ENCODE peak calls at places on chromosomes 12 and 14, in seven cellular contexts. One of them, this sample, is unnamed.

GRCh38 chr12:111780615-111781014 is 13.9 kb downstream of the ALDH2 start:
- DNase-seq in GM12865: no peak
- DNase-seq in fibroblast of lung: no peak
- DNase-seq in cardiac fibroblast: no peak
- DNase-seq in AG09309: no peak
- DNase-seq in astrocyte of the spinal cord: no peak
- DNase-seq in BE2C: no peak
- DNase-seq in this sample: no peak

GRCh38 chr12:114320910-114321309 is 85.0 kb downstream of the TBX5 start:
- DNase-seq in GM12865: no peak
- DNase-seq in fibroblast of lung: no peak
- DNase-seq in cardiac fibroblast: no peak
- DNase-seq in AG09309: no peak
- DNase-seq in astrocyte of the spinal cord: no peak
- DNase-seq in BE2C: no peak
- DNase-seq in this sample: no peak

GRCh38 chr12:12425616-12426015 is 68.7 kb downstream of the BORCS5 start:
- DNase-seq in GM12865: no peak
- DNase-seq in fibroblast of lung: no peak
- DNase-seq in cardiac fibroblast: peak; percentile 51
- DNase-seq in AG09309: no peak
- DNase-seq in astrocyte of the spinal cord: peak; percentile 21
- DNase-seq in BE2C: no peak
- DNase-seq in this sample: peak; percentile 48

GRCh38 chr12:122081697-122082221 is 3.2 kb downstream of the MLXIP start:
- DNase-seq in GM12865: peak; percentile 82
- DNase-seq in fibroblast of lung: peak; percentile 91
- DNase-seq in cardiac fibroblast: peak; percentile 91
- DNase-seq in AG09309: no peak
- DNase-seq in astrocyte of the spinal cord: peak; percentile 33
- DNase-seq in BE2C: no peak
- DNase-seq in this sample: peak; percentile 78

GRCh38 chr12:92537235-92537960 is 165.4 kb upstream of the PLEKHG7 start:
- DNase-seq in GM12865: peak; percentile 58
- DNase-seq in fibroblast of lung: no peak
- DNase-seq in cardiac fibroblast: no peak
- DNase-seq in AG09309: no peak
- DNase-seq in astrocyte of the spinal cord: no peak
- DNase-seq in BE2C: no peak
- DNase-seq in this sample: no peak

GRCh38 chr12:71060426-71060825 is 97.4 kb downstream of the TSPAN8 start:
- DNase-seq in GM12865: no peak
- DNase-seq in fibroblast of lung: no peak
- DNase-seq in cardiac fibroblast: no peak
- DNase-seq in AG09309: no peak
- DNase-seq in astrocyte of the spinal cord: no peak
- DNase-seq in BE2C: no peak
- DNase-seq in this sample: no peak

GRCh38 chr14:30005114-30005698 is 77.6 kb upstream of the PRKD1 start:
- DNase-seq in GM12865: no peak
- DNase-seq in fibroblast of lung: peak; percentile 88
- DNase-seq in cardiac fibroblast: peak; percentile 87
- DNase-seq in AG09309: peak; percentile 52
- DNase-seq in astrocyte of the spinal cord: peak; percentile 78
- DNase-seq in BE2C: no peak
- DNase-seq in this sample: peak; percentile 82

GRCh38 chr12:96719671-96720362 is 187.2 kb upstream of the NEDD1 start:
- DNase-seq in GM12865: peak; percentile 66
- DNase-seq in fibroblast of lung: peak; percentile 67
- DNase-seq in cardiac fibroblast: peak; percentile 26
- DNase-seq in AG09309: no peak
- DNase-seq in astrocyte of the spinal cord: peak; percentile 64
- DNase-seq in BE2C: no peak
- DNase-seq in this sample: peak; percentile 25

GRCh38 chr14:74574092-74574438 is 38.0 kb downstream of the LTBP2 start:
- DNase-seq in GM12865: no peak
- DNase-seq in fibroblast of lung: no peak
- DNase-seq in cardiac fibroblast: no peak
- DNase-seq in AG09309: no peak
- DNase-seq in astrocyte of the spinal cord: peak; percentile 34
- DNase-seq in BE2C: no peak
- DNase-seq in this sample: no peak

GRCh38 chr12:132329036-132329738 is at the start of gene GALNT9:
- DNase-seq in GM12865: no peak
- DNase-seq in fibroblast of lung: no peak
- DNase-seq in cardiac fibroblast: peak; percentile 28
- DNase-seq in AG09309: no peak
- DNase-seq in astrocyte of the spinal cord: no peak
- DNase-seq in BE2C: no peak
- DNase-seq in this sample: no peak

GRCh38 chr14:103436533-103436932 is 51.3 kb downstream of the MARK3 start:
- DNase-seq in GM12865: no peak
- DNase-seq in fibroblast of lung: peak; percentile 47
- DNase-seq in cardiac fibroblast: no peak
- DNase-seq in AG09309: no peak
- DNase-seq in astrocyte of the spinal cord: peak; percentile 23
- DNase-seq in BE2C: no peak
- DNase-seq in this sample: peak; percentile 58

GRCh38 chr12:119153477-119154434 is 25.0 kb upstream of the HSPB8 start:
- DNase-seq in GM12865: peak; percentile 4
- DNase-seq in fibroblast of lung: peak; percentile 49
- DNase-seq in cardiac fibroblast: peak; percentile 4
- DNase-seq in AG09309: no peak
- DNase-seq in astrocyte of the spinal cord: peak; percentile 5
- DNase-seq in BE2C: peak; percentile 37
- DNase-seq in this sample: peak; percentile 43

GRCh38 chr12:78885466-78885865 is 20.9 kb downstream of the SYT1 start:
- DNase-seq in GM12865: no peak
- DNase-seq in fibroblast of lung: no peak
- DNase-seq in cardiac fibroblast: no peak
- DNase-seq in AG09309: no peak
- DNase-seq in astrocyte of the spinal cord: no peak
- DNase-seq in BE2C: peak; percentile 62
- DNase-seq in this sample: no peak

GRCh38 chr14:91607322-91608047 is 97.4 kb upstream of the PPP4R3A start:
- DNase-seq in GM12865: no peak
- DNase-seq in fibroblast of lung: no peak
- DNase-seq in cardiac fibroblast: no peak
- DNase-seq in AG09309: no peak
- DNase-seq in astrocyte of the spinal cord: no peak
- DNase-seq in BE2C: no peak
- DNase-seq in this sample: no peak

GRCh38 chr12:107992870-107993451 is 136.1 kb upstream of the WSCD2 start:
- DNase-seq in GM12865: peak; percentile 59
- DNase-seq in fibroblast of lung: peak; percentile 1
- DNase-seq in cardiac fibroblast: peak; percentile 14
- DNase-seq in AG09309: no peak
- DNase-seq in astrocyte of the spinal cord: peak; percentile 2
- DNase-seq in BE2C: peak; percentile 52
- DNase-seq in this sample: peak; percentile 12

GRCh38 chr12:16030729-16031128 is 119.6 kb downstream of the DERA start:
- DNase-seq in GM12865: no peak
- DNase-seq in fibroblast of lung: no peak
- DNase-seq in cardiac fibroblast: no peak
- DNase-seq in AG09309: no peak
- DNase-seq in astrocyte of the spinal cord: no peak
- DNase-seq in BE2C: no peak
- DNase-seq in this sample: no peak

GRCh38 chr14:24321212-24321975 is 10.1 kb downstream of the LTB4R start:
- DNase-seq in GM12865: no peak
- DNase-seq in fibroblast of lung: no peak
- DNase-seq in cardiac fibroblast: no peak
- DNase-seq in AG09309: no peak
- DNase-seq in astrocyte of the spinal cord: no peak
- DNase-seq in BE2C: no peak
- DNase-seq in this sample: no peak

GRCh38 chr12:77914089-77914488 is 83.4 kb downstream of the NAV3 start:
- DNase-seq in GM12865: no peak
- DNase-seq in fibroblast of lung: no peak
- DNase-seq in cardiac fibroblast: peak; percentile 15
- DNase-seq in AG09309: peak; percentile 7
- DNase-seq in astrocyte of the spinal cord: no peak
- DNase-seq in BE2C: no peak
- DNase-seq in this sample: no peak

GRCh38 chr14:97723834-97724770 is 926.9 kb downstream of the VRK1 start:
- DNase-seq in GM12865: peak; percentile 54
- DNase-seq in fibroblast of lung: no peak
- DNase-seq in cardiac fibroblast: no peak
- DNase-seq in AG09309: no peak
- DNase-seq in astrocyte of the spinal cord: no peak
- DNase-seq in BE2C: no peak
- DNase-seq in this sample: no peak

GRCh38 chr12:92466391-92467305 is 236.1 kb upstream of the PLEKHG7 start:
- DNase-seq in GM12865: peak; percentile 91
- DNase-seq in fibroblast of lung: peak; percentile 52
- DNase-seq in cardiac fibroblast: no peak
- DNase-seq in AG09309: no peak
- DNase-seq in astrocyte of the spinal cord: peak; percentile 40
- DNase-seq in BE2C: no peak
- DNase-seq in this sample: no peak

GRCh38 chr12:32651956-32652210 is 27.2 kb upstream of the DNM1L start:
- DNase-seq in GM12865: no peak
- DNase-seq in fibroblast of lung: no peak
- DNase-seq in cardiac fibroblast: no peak
- DNase-seq in AG09309: no peak
- DNase-seq in astrocyte of the spinal cord: no peak
- DNase-seq in BE2C: no peak
- DNase-seq in this sample: no peak

GRCh38 chr14:93056840-93057585 is 58.7 kb downstream of the ITPK1 start:
- DNase-seq in GM12865: no peak
- DNase-seq in fibroblast of lung: no peak
- DNase-seq in cardiac fibroblast: no peak
- DNase-seq in AG09309: no peak
- DNase-seq in astrocyte of the spinal cord: no peak
- DNase-seq in BE2C: no peak
- DNase-seq in this sample: no peak

GRCh38 chr14:36316131-36316530 is 4.3 kb downstream of the MBIP start:
- DNase-seq in GM12865: no peak
- DNase-seq in fibroblast of lung: no peak
- DNase-seq in cardiac fibroblast: no peak
- DNase-seq in AG09309: no peak
- DNase-seq in astrocyte of the spinal cord: no peak
- DNase-seq in BE2C: no peak
- DNase-seq in this sample: no peak
- H3K4me3 ChIP-seq in GM12865: no peak overlapping the region
- H3K4me3 ChIP-seq in fibroblast of lung: no peak overlapping the region
- H3K4me3 ChIP-seq in cardiac fibroblast: no peak overlapping the region
- H3K4me3 ChIP-seq in AG09309: no peak overlapping the region
- H3K4me3 ChIP-seq in astrocyte of the spinal cord: no peak overlapping the region
- H3K4me3 ChIP-seq in BE2C: no peak overlapping the region
- H3K4me3 ChIP-seq in this sample: no peak overlapping the region

GRCh38 chr12:7042847-7043246 is 17.7 kb upstream of the C1S start:
- DNase-seq in GM12865: peak; percentile 17
- DNase-seq in fibroblast of lung: peak; percentile 62
- DNase-seq in cardiac fibroblast: peak; percentile 66
- DNase-seq in AG09309: no peak
- DNase-seq in astrocyte of the spinal cord: peak; percentile 2
- DNase-seq in BE2C: no peak
- DNase-seq in this sample: peak; percentile 64
- TF ChIP-seq CTCF in GM12865: no peak
- TF ChIP-seq CTCF in fibroblast of lung: peak; percentile 48
- TF ChIP-seq CTCF in cardiac fibroblast: peak; percentile 50
- TF ChIP-seq CTCF in AG09309: peak; percentile 41
- TF ChIP-seq CTCF in astrocyte of the spinal cord: peak; percentile 18
- TF ChIP-seq CTCF in BE2C: peak; percentile 61
- TF ChIP-seq CTCF in this sample: peak; percentile 48

GRCh38 chr14:70190156-70190555 is 1.4 kb upstream of the SLC8A3 start:
- DNase-seq in GM12865: no peak
- DNase-seq in fibroblast of lung: no peak
- DNase-seq in cardiac fibroblast: no peak
- DNase-seq in AG09309: no peak
- DNase-seq in astrocyte of the spinal cord: no peak
- DNase-seq in BE2C: no peak
- DNase-seq in this sample: no peak

GRCh38 chr14:70188292-70188607 is 501 bp downstream of the SLC8A3 start:
- DNase-seq in GM12865: peak; percentile 25
- DNase-seq in fibroblast of lung: no peak
- DNase-seq in cardiac fibroblast: peak; percentile 2
- DNase-seq in AG09309: no peak
- DNase-seq in astrocyte of the spinal cord: no peak
- DNase-seq in BE2C: no peak
- DNase-seq in this sample: no peak

GRCh38 chr14:70186826-70187483 is 1.8 kb downstream of the SLC8A3 start:
- DNase-seq in GM12865: peak; percentile 61
- DNase-seq in fibroblast of lung: peak; percentile 7
- DNase-seq in cardiac fibroblast: peak; percentile 10
- DNase-seq in AG09309: no peak
- DNase-seq in astrocyte of the spinal cord: peak; percentile 2
- DNase-seq in BE2C: no peak
- DNase-seq in this sample: no peak

GRCh38 chr14:70189678-70190077 is 927 bp upstream of the SLC8A3 start:
- DNase-seq in GM12865: peak; percentile 19
- DNase-seq in fibroblast of lung: no peak
- DNase-seq in cardiac fibroblast: no peak
- DNase-seq in AG09309: no peak
- DNase-seq in astrocyte of the spinal cord: no peak
- DNase-seq in BE2C: no peak
- DNase-seq in this sample: no peak

DNA sequence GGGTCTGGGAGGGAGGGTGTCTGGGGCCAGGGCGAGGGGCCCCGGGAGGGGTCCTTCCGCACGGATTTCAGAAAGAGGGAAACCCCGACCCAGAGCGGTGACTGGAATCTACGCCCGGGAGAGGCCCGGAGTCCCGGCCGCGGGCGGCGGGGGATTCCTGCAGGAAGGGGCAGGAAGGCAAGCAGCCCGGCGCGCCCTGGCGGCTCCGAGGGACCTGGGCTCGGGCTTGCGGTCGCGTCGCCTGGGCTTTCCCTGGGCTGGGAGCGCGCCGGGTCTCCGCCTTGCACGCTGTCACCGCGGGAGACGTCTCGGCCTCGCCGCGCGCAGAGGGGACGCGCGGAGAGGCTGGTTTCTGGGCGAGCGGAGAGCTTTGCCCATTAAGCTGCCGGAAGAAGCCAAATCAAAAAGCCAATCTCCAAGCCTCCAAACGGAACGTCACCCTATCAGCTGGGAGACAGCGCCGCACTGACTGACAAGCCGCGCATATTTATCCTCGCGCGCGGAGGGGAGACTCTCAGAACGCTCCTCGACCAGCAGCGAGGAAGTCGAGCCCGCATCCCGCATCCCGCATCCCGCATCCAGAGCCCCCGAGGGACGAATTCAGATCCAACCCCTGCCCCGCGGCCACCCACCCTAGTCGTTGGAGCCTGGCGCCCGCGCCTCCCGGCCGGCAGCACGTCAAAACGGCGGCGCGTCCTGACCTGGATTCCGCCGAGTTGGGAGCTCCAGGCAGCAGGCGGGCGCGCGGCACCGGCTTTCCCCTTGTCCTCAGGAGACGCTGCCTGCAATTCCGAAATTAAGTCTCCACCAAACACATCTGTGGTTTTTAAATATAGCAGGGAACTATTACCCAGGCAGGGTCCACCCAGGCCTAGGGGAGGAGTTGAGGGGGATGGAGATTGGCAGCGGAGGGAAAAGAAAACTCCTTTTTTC is at the start of gene SLC8A3:
- DNase-seq in GM12865: peak; percentile 69
- DNase-seq in fibroblast of lung: peak; percentile 42
- DNase-seq in cardiac fibroblast: peak; percentile 32
- DNase-seq in AG09309: no peak
- DNase-seq in astrocyte of the spinal cord: peak; percentile 32
- DNase-seq in BE2C: peak; percentile 33
- DNase-seq in this sample: peak; percentile 16
- H3K4me3 ChIP-seq in GM12865: peak within 1 kb of the TSS; percentile 81
- H3K4me3 ChIP-seq in fibroblast of lung: peak within 1 kb of the TSS; percentile 63
- H3K4me3 ChIP-seq in cardiac fibroblast: peak within 1 kb of the TSS; percentile 48
- H3K4me3 ChIP-seq in AG09309: peak within 1 kb of the TSS; percentile 49
- H3K4me3 ChIP-seq in astrocyte of the spinal cord: peak within 1 kb of the TSS; percentile 37
- H3K4me3 ChIP-seq in BE2C: peak within 1 kb of the TSS; percentile 19
- H3K4me3 ChIP-seq in this sample: peak within 1 kb of the TSS; percentile 51

GRCh38 chr14:21902561-21903199 is 229.1 kb upstream of the OR4E1 start:
- DNase-seq in GM12865: peak; percentile 18
- DNase-seq in fibroblast of lung: no peak
- DNase-seq in cardiac fibroblast: no peak
- DNase-seq in AG09309: no peak
- DNase-seq in astrocyte of the spinal cord: no peak
- DNase-seq in BE2C: no peak
- DNase-seq in this sample: no peak
- TF ChIP-seq CTCF in GM12865: peak; percentile 53
- TF ChIP-seq CTCF in fibroblast of lung: peak; percentile 24
- TF ChIP-seq CTCF in cardiac fibroblast: no peak
- TF ChIP-seq CTCF in AG09309: no peak
- TF ChIP-seq CTCF in astrocyte of the spinal cord: peak; percentile 42
- TF ChIP-seq CTCF in BE2C: peak; percentile 46
- TF ChIP-seq CTCF in this sample: peak; percentile 12